ENCODE peak calls at places on chromosomes 7 and 10, in nine cellular contexts. One of them, this sample, is unnamed.

GRCh38 chr7:140533394-140533872 is 54.1 kb upstream of the MKRN1 start:
- DNase-seq in naive thymus-derived CD4-positive, alpha-beta T cell: no peak
- DNase-seq in effector memory CD4-positive, alpha-beta T cell: no peak
- DNase-seq in CD8-positive, alpha-beta T cell: no peak
- DNase-seq in esophagus squamous epithelium: no peak
- DNase-seq in CD8-positive, alpha-beta memory T cell: no peak
- DNase-seq in SJSA1: no peak
- DNase-seq in right atrium auricular region: no peak
- DNase-seq in brain microvascular endothelial cell: peak; percentile 25
- DNase-seq in this sample: no peak

GRCh38 chr10:86533328-86533727 is 11.7 kb upstream of the WAPL start:
- DNase-seq in effector memory CD4-positive, alpha-beta T cell: no peak
- DNase-seq in CD8-positive, alpha-beta T cell: no peak
- DNase-seq in esophagus squamous epithelium: no peak
- DNase-seq in brain microvascular endothelial cell: no peak
- DNase-seq in CD8-positive, alpha-beta memory T cell: no peak
- DNase-seq in naive thymus-derived CD4-positive, alpha-beta T cell: no peak
- DNase-seq in right atrium auricular region: no peak
- DNase-seq in SJSA1: no peak
- DNase-seq in this sample: no peak

GRCh38 chr7:140873473-140873872 is 51.3 kb downstream of the BRAF start:
- DNase-seq in esophagus squamous epithelium: no peak
- DNase-seq in SJSA1: no peak
- DNase-seq in effector memory CD4-positive, alpha-beta T cell: no peak
- DNase-seq in brain microvascular endothelial cell: no peak
- DNase-seq in CD8-positive, alpha-beta memory T cell: no peak
- DNase-seq in CD8-positive, alpha-beta T cell: no peak
- DNase-seq in naive thymus-derived CD4-positive, alpha-beta T cell: no peak
- DNase-seq in right atrium auricular region: no peak
- DNase-seq in this sample: no peak

GRCh38 chr7:149171894-149172533 is 23.3 kb upstream of the ZNF282 start:
- DNase-seq in brain microvascular endothelial cell: no peak
- DNase-seq in SJSA1: peak; percentile 14
- DNase-seq in right atrium auricular region: no peak
- DNase-seq in effector memory CD4-positive, alpha-beta T cell: no peak
- DNase-seq in esophagus squamous epithelium: no peak
- DNase-seq in naive thymus-derived CD4-positive, alpha-beta T cell: no peak
- DNase-seq in CD8-positive, alpha-beta memory T cell: no peak
- DNase-seq in CD8-positive, alpha-beta T cell: no peak
- DNase-seq in this sample: no peak

GRCh38 chr10:30160431-30160982 is 101.1 kb upstream of the JCAD start:
- DNase-seq in naive thymus-derived CD4-positive, alpha-beta T cell: no peak
- DNase-seq in CD8-positive, alpha-beta T cell: no peak
- DNase-seq in SJSA1: no peak
- DNase-seq in effector memory CD4-positive, alpha-beta T cell: no peak
- DNase-seq in brain microvascular endothelial cell: no peak
- DNase-seq in right atrium auricular region: no peak
- DNase-seq in esophagus squamous epithelium: no peak
- DNase-seq in CD8-positive, alpha-beta memory T cell: no peak
- DNase-seq in this sample: no peak

GRCh38 chr7:12490105-12490688 is 80.3 kb upstream of the SCIN start:
- DNase-seq in naive thymus-derived CD4-positive, alpha-beta T cell: no peak
- DNase-seq in brain microvascular endothelial cell: no peak
- DNase-seq in esophagus squamous epithelium: no peak
- DNase-seq in right atrium auricular region: no peak
- DNase-seq in CD8-positive, alpha-beta T cell: no peak
- DNase-seq in effector memory CD4-positive, alpha-beta T cell: no peak
- DNase-seq in CD8-positive, alpha-beta memory T cell: no peak
- DNase-seq in SJSA1: peak; percentile 9
- DNase-seq in this sample: peak; percentile 21

GRCh38 chr7:81478664-81479063 is 291.2 kb downstream of the HGF start:
- DNase-seq in effector memory CD4-positive, alpha-beta T cell: no peak
- DNase-seq in naive thymus-derived CD4-positive, alpha-beta T cell: no peak
- DNase-seq in brain microvascular endothelial cell: no peak
- DNase-seq in SJSA1: no peak
- DNase-seq in esophagus squamous epithelium: no peak
- DNase-seq in CD8-positive, alpha-beta T cell: no peak
- DNase-seq in right atrium auricular region: no peak
- DNase-seq in CD8-positive, alpha-beta memory T cell: no peak
- DNase-seq in this sample: no peak

GRCh38 chr10:34716958-34717357 is 98.1 kb downstream of the PARD3 start:
- DNase-seq in effector memory CD4-positive, alpha-beta T cell: no peak
- DNase-seq in SJSA1: peak; percentile 72
- DNase-seq in esophagus squamous epithelium: no peak
- DNase-seq in right atrium auricular region: no peak
- DNase-seq in CD8-positive, alpha-beta T cell: no peak
- DNase-seq in CD8-positive, alpha-beta memory T cell: no peak
- DNase-seq in brain microvascular endothelial cell: no peak
- DNase-seq in naive thymus-derived CD4-positive, alpha-beta T cell: no peak
- DNase-seq in this sample: no peak

GRCh38 chr10:33661580-33662269 is 327.3 kb upstream of the NRP1 start:
- DNase-seq in brain microvascular endothelial cell: peak; percentile 16
- DNase-seq in right atrium auricular region: peak; percentile 80
- DNase-seq in CD8-positive, alpha-beta memory T cell: no peak
- DNase-seq in SJSA1: peak; percentile 91
- DNase-seq in effector memory CD4-positive, alpha-beta T cell: no peak
- DNase-seq in esophagus squamous epithelium: peak; percentile 17
- DNase-seq in naive thymus-derived CD4-positive, alpha-beta T cell: no peak
- DNase-seq in CD8-positive, alpha-beta T cell: no peak
- DNase-seq in this sample: no peak

GRCh38 chr10:24952146-24952700 is at the start of gene PRTFDC1:
- DNase-seq in esophagus squamous epithelium: no peak
- DNase-seq in effector memory CD4-positive, alpha-beta T cell: no peak
- DNase-seq in SJSA1: peak; percentile 63
- DNase-seq in brain microvascular endothelial cell: no peak
- DNase-seq in right atrium auricular region: no peak
- DNase-seq in naive thymus-derived CD4-positive, alpha-beta T cell: peak; percentile 10
- DNase-seq in CD8-positive, alpha-beta T cell: peak; percentile 29
- DNase-seq in CD8-positive, alpha-beta memory T cell: peak; percentile 1
- DNase-seq in this sample: no peak

GRCh38 chr7:132272763-132273371 is 303.4 kb downstream of the PLXNA4 start:
- DNase-seq in CD8-positive, alpha-beta T cell: no peak
- DNase-seq in naive thymus-derived CD4-positive, alpha-beta T cell: no peak
- DNase-seq in SJSA1: no peak
- DNase-seq in right atrium auricular region: no peak
- DNase-seq in brain microvascular endothelial cell: no peak
- DNase-seq in esophagus squamous epithelium: no peak
- DNase-seq in CD8-positive, alpha-beta memory T cell: no peak
- DNase-seq in effector memory CD4-positive, alpha-beta T cell: no peak
- DNase-seq in this sample: no peak

GRCh38 chr7:121266307-121266894 is 62.4 kb upstream of the WNT16 start:
- DNase-seq in brain microvascular endothelial cell: no peak
- DNase-seq in right atrium auricular region: no peak
- DNase-seq in CD8-positive, alpha-beta memory T cell: no peak
- DNase-seq in CD8-positive, alpha-beta T cell: no peak
- DNase-seq in naive thymus-derived CD4-positive, alpha-beta T cell: no peak
- DNase-seq in effector memory CD4-positive, alpha-beta T cell: no peak
- DNase-seq in SJSA1: no peak
- DNase-seq in esophagus squamous epithelium: no peak
- DNase-seq in this sample: no peak

GRCh38 chr10:5582736-5583135 is 58.0 kb downstream of the CALML3 start:
- DNase-seq in brain microvascular endothelial cell: no peak
- DNase-seq in CD8-positive, alpha-beta memory T cell: no peak
- DNase-seq in right atrium auricular region: no peak
- DNase-seq in esophagus squamous epithelium: no peak
- DNase-seq in SJSA1: no peak
- DNase-seq in CD8-positive, alpha-beta T cell: no peak
- DNase-seq in naive thymus-derived CD4-positive, alpha-beta T cell: no peak
- DNase-seq in effector memory CD4-positive, alpha-beta T cell: no peak
- DNase-seq in this sample: no peak

GRCh38 chr7:29471444-29472138 is 92.0 kb upstream of the PRR15 start:
- DNase-seq in right atrium auricular region: no peak
- DNase-seq in SJSA1: no peak
- DNase-seq in esophagus squamous epithelium: no peak
- DNase-seq in brain microvascular endothelial cell: no peak
- DNase-seq in naive thymus-derived CD4-positive, alpha-beta T cell: no peak
- DNase-seq in CD8-positive, alpha-beta T cell: no peak
- DNase-seq in effector memory CD4-positive, alpha-beta T cell: no peak
- DNase-seq in CD8-positive, alpha-beta memory T cell: no peak
- DNase-seq in this sample: no peak

GRCh38 chr10:25047088-25047487 is 30.7 kb downstream of the THNSL1 start:
- DNase-seq in effector memory CD4-positive, alpha-beta T cell: no peak
- DNase-seq in brain microvascular endothelial cell: no peak
- DNase-seq in SJSA1: no peak
- DNase-seq in esophagus squamous epithelium: no peak
- DNase-seq in CD8-positive, alpha-beta T cell: no peak
- DNase-seq in CD8-positive, alpha-beta memory T cell: no peak
- DNase-seq in naive thymus-derived CD4-positive, alpha-beta T cell: no peak
- DNase-seq in right atrium auricular region: no peak
- DNase-seq in this sample: no peak

GRCh38 chr10:119973261-119973660 is 80.7 kb downstream of the SEC23IP start:
- DNase-seq in SJSA1: no peak
- DNase-seq in esophagus squamous epithelium: no peak
- DNase-seq in brain microvascular endothelial cell: no peak
- DNase-seq in effector memory CD4-positive, alpha-beta T cell: no peak
- DNase-seq in right atrium auricular region: no peak
- DNase-seq in CD8-positive, alpha-beta T cell: no peak
- DNase-seq in naive thymus-derived CD4-positive, alpha-beta T cell: no peak
- DNase-seq in CD8-positive, alpha-beta memory T cell: no peak
- DNase-seq in this sample: peak; percentile 16

GRCh38 chr10:82953331-82953730 is 1078.3 kb downstream of the NRG3 start:
- DNase-seq in effector memory CD4-positive, alpha-beta T cell: no peak
- DNase-seq in SJSA1: no peak
- DNase-seq in naive thymus-derived CD4-positive, alpha-beta T cell: no peak
- DNase-seq in CD8-positive, alpha-beta memory T cell: no peak
- DNase-seq in right atrium auricular region: no peak
- DNase-seq in CD8-positive, alpha-beta T cell: no peak
- DNase-seq in brain microvascular endothelial cell: no peak
- DNase-seq in esophagus squamous epithelium: no peak
- DNase-seq in this sample: no peak

GRCh38 chr10:82953909-82954308 is 1078.9 kb downstream of the NRG3 start:
- DNase-seq in effector memory CD4-positive, alpha-beta T cell: no peak
- DNase-seq in esophagus squamous epithelium: no peak
- DNase-seq in right atrium auricular region: no peak
- DNase-seq in SJSA1: no peak
- DNase-seq in naive thymus-derived CD4-positive, alpha-beta T cell: no peak
- DNase-seq in CD8-positive, alpha-beta T cell: no peak
- DNase-seq in brain microvascular endothelial cell: no peak
- DNase-seq in CD8-positive, alpha-beta memory T cell: no peak
- DNase-seq in this sample: no peak

GRCh38 chr10:82949816-82950575 is 1075.0 kb downstream of the NRG3 start:
- DNase-seq in esophagus squamous epithelium: no peak
- DNase-seq in CD8-positive, alpha-beta T cell: no peak
- DNase-seq in effector memory CD4-positive, alpha-beta T cell: no peak
- DNase-seq in naive thymus-derived CD4-positive, alpha-beta T cell: no peak
- DNase-seq in SJSA1: no peak
- DNase-seq in CD8-positive, alpha-beta memory T cell: no peak
- DNase-seq in right atrium auricular region: no peak
- DNase-seq in brain microvascular endothelial cell: no peak
- DNase-seq in this sample: no peak
- H3K27ac ChIP-seq in esophagus squamous epithelium: no peak overlapping the region
- H3K27ac ChIP-seq in CD8-positive, alpha-beta T cell: no peak overlapping the region
- H3K27ac ChIP-seq in effector memory CD4-positive, alpha-beta T cell: no peak overlapping the region
- H3K27ac ChIP-seq in naive thymus-derived CD4-positive, alpha-beta T cell: no peak overlapping the region
- H3K27ac ChIP-seq in SJSA1: no peak overlapping the region
- H3K27ac ChIP-seq in CD8-positive, alpha-beta memory T cell: no peak overlapping the region
- H3K27ac ChIP-seq in right atrium auricular region: no peak overlapping the region
- H3K27ac ChIP-seq in brain microvascular endothelial cell: no peak overlapping the region
- H3K27ac ChIP-seq in this sample: no peak overlapping the region

DNA sequence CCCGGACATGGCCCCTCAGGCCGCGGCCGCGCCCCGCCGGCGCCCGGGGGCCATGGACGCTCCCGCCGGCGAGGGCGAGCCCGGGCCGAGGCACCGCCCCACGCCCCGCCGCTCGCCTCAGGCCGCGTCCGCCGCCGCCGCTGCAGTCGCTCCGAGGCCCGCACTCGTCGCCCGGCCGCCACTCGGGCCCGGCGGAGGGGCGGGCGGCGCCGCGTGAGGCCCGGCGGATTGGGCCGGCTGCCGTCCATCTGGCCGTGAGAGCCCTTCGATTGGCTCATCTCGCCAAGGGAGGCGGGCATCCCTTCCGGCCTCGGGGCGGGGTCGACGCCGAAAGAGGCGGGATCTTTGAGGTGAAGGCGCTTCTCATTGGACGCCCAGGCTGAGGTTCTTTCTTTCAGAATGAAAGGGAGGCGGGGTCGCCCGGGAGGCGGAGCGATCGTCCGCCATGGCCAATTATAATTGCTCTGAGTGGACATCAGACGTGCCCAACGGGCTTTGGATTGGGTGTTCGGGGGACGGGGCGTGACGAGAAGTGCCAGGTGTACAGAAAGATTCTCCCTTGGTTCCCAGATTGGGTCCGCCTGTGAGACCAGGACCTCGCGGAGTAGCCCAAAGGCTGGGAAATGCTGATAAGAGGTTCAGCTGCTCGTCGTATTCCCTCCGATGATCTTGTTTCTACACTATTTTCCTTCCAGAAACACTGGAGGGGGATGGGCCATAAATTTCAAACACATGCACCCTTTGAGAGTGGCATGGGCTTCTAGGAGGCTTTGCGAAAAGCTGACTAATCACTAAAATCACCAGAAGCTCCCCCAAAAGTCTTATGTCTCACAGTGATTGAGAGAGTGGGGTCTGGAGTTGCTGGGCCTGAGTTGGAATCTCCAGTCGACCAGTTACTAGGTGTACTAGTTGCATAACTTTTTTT is at the start of gene GNA12:
- DNase-seq in CD8-positive, alpha-beta memory T cell: peak; percentile 98
- DNase-seq in right atrium auricular region: peak; percentile 100
- DNase-seq in brain microvascular endothelial cell: peak; percentile 99
- DNase-seq in esophagus squamous epithelium: peak; percentile 86
- DNase-seq in naive thymus-derived CD4-positive, alpha-beta T cell: peak; percentile 94
- DNase-seq in SJSA1: peak; percentile 99
- DNase-seq in effector memory CD4-positive, alpha-beta T cell: peak; percentile 97
- DNase-seq in CD8-positive, alpha-beta T cell: peak; percentile 97
- DNase-seq in this sample: peak; percentile 96
- H3K27ac ChIP-seq in CD8-positive, alpha-beta memory T cell: peak within 1 kb of the TSS; percentile 34
- H3K27ac ChIP-seq in right atrium auricular region: peak within 1 kb of the TSS; percentile 85
- H3K27ac ChIP-seq in brain microvascular endothelial cell: peak within 1 kb of the TSS; percentile 50
- H3K27ac ChIP-seq in esophagus squamous epithelium: peak within 1 kb of the TSS; percentile 79
- H3K27ac ChIP-seq in naive thymus-derived CD4-positive, alpha-beta T cell: peak within 1 kb of the TSS; percentile 59
- H3K27ac ChIP-seq in SJSA1: no peak within 1 kb of the TSS
- H3K27ac ChIP-seq in effector memory CD4-positive, alpha-beta T cell: peak within 1 kb of the TSS; percentile 31
- H3K27ac ChIP-seq in CD8-positive, alpha-beta T cell: peak within 1 kb of the TSS; percentile 22
- H3K27ac ChIP-seq in this sample: no peak within 1 kb of the TSS

GRCh38 chr7:36048141-36048901 is 104.7 kb upstream of the EEPD1 start:
- DNase-seq in effector memory CD4-positive, alpha-beta T cell: no peak
- DNase-seq in right atrium auricular region: no peak
- DNase-seq in CD8-positive, alpha-beta T cell: no peak
- DNase-seq in esophagus squamous epithelium: no peak
- DNase-seq in SJSA1: no peak
- DNase-seq in CD8-positive, alpha-beta memory T cell: no peak
- DNase-seq in naive thymus-derived CD4-positive, alpha-beta T cell: no peak
- DNase-seq in brain microvascular endothelial cell: peak; percentile 83
- DNase-seq in this sample: no peak
- H3K27ac ChIP-seq in effector memory CD4-positive, alpha-beta T cell: no peak overlapping the region
- H3K27ac ChIP-seq in right atrium auricular region: peak overlapping the region; percentile 42
- H3K27ac ChIP-seq in CD8-positive, alpha-beta T cell: no peak overlapping the region
- H3K27ac ChIP-seq in esophagus squamous epithelium: peak overlapping the region; percentile 63
- H3K27ac ChIP-seq in SJSA1: no peak overlapping the region
- H3K27ac ChIP-seq in CD8-positive, alpha-beta memory T cell: no peak overlapping the region
- H3K27ac ChIP-seq in naive thymus-derived CD4-positive, alpha-beta T cell: no peak overlapping the region
- H3K27ac ChIP-seq in brain microvascular endothelial cell: peak overlapping the region; percentile 59
- H3K27ac ChIP-seq in this sample: no peak overlapping the region

DNA sequence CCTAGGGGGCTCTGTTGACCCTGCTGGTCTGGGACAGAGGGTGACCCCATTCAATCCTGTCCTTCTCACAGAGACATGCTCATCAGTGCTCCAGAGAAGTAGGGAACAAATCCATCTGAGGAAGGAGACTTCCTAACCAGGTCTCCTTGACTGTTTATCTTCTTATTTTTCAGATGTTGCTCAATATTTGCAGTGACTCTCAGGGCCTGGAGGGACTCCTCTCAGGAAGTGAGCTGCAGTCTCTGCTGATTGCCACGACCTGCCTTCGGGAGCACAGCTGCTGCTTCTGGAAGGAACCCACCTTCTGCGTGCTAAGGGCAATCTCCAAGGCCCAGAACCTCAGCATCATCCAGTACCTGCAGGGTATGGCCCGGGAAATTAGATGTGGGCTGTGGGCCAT is 41.0 kb downstream of the WDFY4 start:
- DNase-seq in CD8-positive, alpha-beta T cell: no peak
- DNase-seq in brain microvascular endothelial cell: no peak
- DNase-seq in naive thymus-derived CD4-positive, alpha-beta T cell: no peak
- DNase-seq in CD8-positive, alpha-beta memory T cell: no peak
- DNase-seq in effector memory CD4-positive, alpha-beta T cell: no peak
- DNase-seq in right atrium auricular region: no peak
- DNase-seq in SJSA1: no peak
- DNase-seq in esophagus squamous epithelium: no peak
- DNase-seq in this sample: no peak
- H3K27ac ChIP-seq in CD8-positive, alpha-beta T cell: no peak overlapping the region
- H3K27ac ChIP-seq in brain microvascular endothelial cell: no peak overlapping the region
- H3K27ac ChIP-seq in naive thymus-derived CD4-positive, alpha-beta T cell: no peak overlapping the region
- H3K27ac ChIP-seq in CD8-positive, alpha-beta memory T cell: no peak overlapping the region
- H3K27ac ChIP-seq in effector memory CD4-positive, alpha-beta T cell: no peak overlapping the region
- H3K27ac ChIP-seq in right atrium auricular region: no peak overlapping the region
- H3K27ac ChIP-seq in SJSA1: no peak overlapping the region
- H3K27ac ChIP-seq in esophagus squamous epithelium: no peak overlapping the region
- H3K27ac ChIP-seq in this sample: no peak overlapping the region

This sample was measured in CD4-positive, CD25-positive, alpha-beta regulatory T cell.